ENCODE peak calls at places on chromosome 7, in six cellular contexts. T is stromal cell of bone marrow; I is AG08395; D is SK-N-DZ; H is activated CD4-positive, alpha-beta T cell treated with anti-CD3 and anti-CD28 coated beads, Interleukin-2, amount 50 U/mL, for 48 hours; Q is naive B cell. R is an unnamed sample.

GRCh38 chr7:27606270-27607209 is 56.1 kb downstream of the HIBADH start:
- DNase-seq in I (peak), H (no peak), T (peak), Q (no peak), D (no peak), R (no peak)

GRCh38 chr7:21923663-21924062 is 22.0 kb downstream of the CDCA7L start:
- DNase-seq in I (no peak), D (no peak), H (no peak), Q (no peak), T (no peak), R (no peak)

GRCh38 chr7:5797716-5798115 is 16.3 kb upstream of the RNF216 start:
- DNase-seq in D (no peak), T (no peak), Q (no peak), I (no peak), H (no peak), R (no peak)

GRCh38 chr7:150947761-150948680 is 30.1 kb downstream of the KCNH2 start:
- DNase-seq in D (no peak), H (no peak), I (no peak), T (no peak), Q (no peak), R (no peak)

GRCh38 chr7:101942603-101943210 is 125.3 kb downstream of the CUX1 start:
- DNase-seq in Q (no peak), I (no peak), D (no peak), T (no peak), H (no peak), R (no peak)

GRCh38 chr7:132049462-132050304 is 493.3 kb upstream of the PODXL start:
- DNase-seq in Q (no peak), T (no peak), I (peak), H (peak), D (no peak), R (no peak)

GRCh38 chr7:93249749-93250148 is 17.6 kb downstream of the VPS50 start:
- DNase-seq in Q (no peak), I (no peak), T (no peak), H (no peak), D (no peak), R (no peak)

GRCh38 chr7:158957921-158958471 is 101.6 kb downstream of the DYNC2I1 start:
- DNase-seq in H (peak), T (no peak), D (no peak), I (no peak), Q (peak), R (no peak)

GRCh38 chr7:17010637-17011300 is 129.0 kb upstream of the AGR3 start:
- DNase-seq in I (no peak), H (no peak), D (no peak), T (no peak), Q (no peak), R (no peak)

GRCh38 chr7:141563956-141564623 is 12.9 kb downstream of the AGK start:
- DNase-seq in Q (peak), D (no peak), I (no peak), T (no peak), H (peak), R (no peak)

GRCh38 chr7:83649701-83650100 is 762 bp upstream of the SEMA3E start:
- DNase-seq in Q (no peak), H (no peak), I (no peak), D (no peak), T (no peak), R (no peak)

GRCh38 chr7:44286182-44286617 is 39.2 kb downstream of the CAMK2B start:
- DNase-seq in H (no peak), T (no peak), D (peak), Q (no peak), I (no peak), R (no peak)

GRCh38 chr7:83065714-83066113 is 97.0 kb downstream of the PCLO start:
- DNase-seq in T (no peak), H (no peak), I (no peak), Q (no peak), D (peak), R (no peak)

GRCh38 chr7:1703475-1704325 is 33.6 kb downstream of the ELFN1 start:
- DNase-seq in I (no peak), D (no peak), H (no peak), Q (no peak), T (no peak), R (no peak)

GRCh38 chr7:156640949-156641485 is 443 bp downstream of the RNF32 start:
- DNase-seq in I (no peak), H (peak), D (no peak), T (no peak), Q (no peak), R (no peak)

GRCh38 chr7:4240813-4241612 is 441.1 kb upstream of the FOXK1 start:
- DNase-seq in Q (no peak), D (no peak), I (no peak), H (no peak), T (no peak), R (no peak)

GRCh38 chr7:150999001-150999400 is 8.2 kb downstream of the NOS3 start:
- DNase-seq in H (no peak), T (no peak), D (no peak), I (no peak), Q (no peak), R (no peak)

R was measured in fibroblast of the conjunctiva.